ENCODE peak calls at places on chromosome 3, in four cellular contexts. Q is K562, O is WTC11, L is HepG2. K is an unnamed sample.

GRCh38 chr3:170542704-170543103 is 43.2 kb downstream of the SLC7A14 start:
- DNase-seq in Q (no peak), O (no peak), L (no peak), K (no peak)

GRCh38 chr3:25532763-25533162 is 104.7 kb downstream of the RARB start:
- DNase-seq in Q (peak; percentile 69), O (peak; percentile 60), L (peak; percentile 15), K (peak; percentile 18)

GRCh38 chr3:18902081-18902793 is 246.1 kb upstream of the KCNH8 start:
- DNase-seq in Q (no peak), O (no peak), L (no peak), K (no peak)

GRCh38 chr3:123768480-123769359 is 115.4 kb downstream of the MYLK start:
- DNase-seq in Q (no peak), O (no peak), L (no peak), K (no peak)

GRCh38 chr3:146218880-146219866 is 31.7 kb downstream of the PLSCR4 start:
- DNase-seq in Q (peak; percentile 14), O (no peak), L (peak; percentile 6), K (peak; percentile 18)

GRCh38 chr3:178456942-178457341 is 79.3 kb upstream of the KCNMB2 start:
- DNase-seq in Q (no peak), O (no peak), L (no peak), K (no peak)

GRCh38 chr3:21226086-21226485 is 524.9 kb downstream of the ZNF385D start:
- DNase-seq in Q (no peak), O (no peak), L (no peak), K (no peak)

GRCh38 chr3:26015752-26016151 is 225.9 kb downstream of the OXSM start:
- DNase-seq in Q (no peak), O (peak; percentile 33), L (no peak), K (peak; percentile 6)

GRCh38 chr3:61768284-61769012 is 207.1 kb downstream of the PTPRG start:
- DNase-seq in Q (no peak), O (no peak), L (no peak), K (no peak)

GRCh38 chr3:130516645-130517512 is at the start of gene COL6A6:
- DNase-seq in Q (no peak), O (peak; percentile 41), L (no peak), K (peak; percentile 36)

GRCh38 chr3:172582712-172583111 is 59.5 kb upstream of the TNFSF10 start:
- DNase-seq in Q (no peak), O (no peak), L (no peak), K (no peak)

GRCh38 chr3:126447456-126448106 is 28.1 kb downstream of the ZXDC start:
- DNase-seq in Q (no peak), O (no peak), L (no peak), K (no peak)

GRCh38 chr3:25429960-25430941 is 2.2 kb downstream of the RARB start:
- DNase-seq in Q (no peak), O (no peak), L (no peak), K (no peak)

GRCh38 chr3:126539558-126540250 is 15.7 kb downstream of the CHST13 start:
- DNase-seq in Q (no peak), O (peak; percentile 5), L (no peak), K (no peak)

DNA sequence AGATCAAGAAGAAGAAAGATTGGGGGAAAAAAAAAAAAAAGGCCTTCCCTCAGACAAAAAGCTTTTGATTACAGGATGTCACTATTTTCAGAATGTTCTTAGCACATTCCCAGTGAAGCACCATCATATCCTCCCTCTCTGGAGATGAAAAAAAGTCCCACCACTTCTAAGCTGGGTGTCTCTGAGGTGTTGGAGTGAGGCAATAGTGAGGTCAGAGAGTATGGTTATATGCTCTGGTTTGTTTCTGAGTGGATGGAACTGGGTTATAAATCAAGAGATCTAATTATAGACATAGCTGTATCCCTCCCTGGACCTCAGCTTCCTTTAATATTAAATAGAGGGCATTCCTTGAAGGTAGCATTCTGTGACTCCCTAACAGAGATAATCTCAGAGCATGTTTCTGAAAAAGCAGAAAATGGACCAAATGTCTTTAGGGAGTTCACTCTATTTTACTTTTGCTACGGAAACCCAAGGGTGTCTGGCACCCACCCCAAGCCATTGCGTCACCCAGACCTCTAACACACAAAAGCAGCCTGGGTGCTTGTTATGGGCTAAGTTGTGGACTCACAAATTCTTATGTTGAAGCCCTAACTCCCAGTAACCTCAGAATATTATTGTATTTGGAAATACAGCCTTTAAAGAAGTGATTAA is 81.7 kb downstream of the MB21D2 start:
- DNase-seq in Q (no peak), O (no peak), L (no peak), K (no peak)
- TF ChIP-seq ELF4 in Q (no peak), O (no peak), L (no peak), K (no peak)

GRCh38 chr3:13389378-13389777 is 30.7 kb downstream of the NUP210 start:
- DNase-seq in Q (no peak), O (no peak), L (no peak), K (no peak)

GRCh38 chr3:13394363-13394762 is 25.8 kb downstream of the NUP210 start:
- DNase-seq in Q (no peak), O (no peak), L (no peak), K (no peak)

GRCh38 chr3:13393427-13394360 is 26.4 kb downstream of the NUP210 start:
- DNase-seq in Q (no peak), O (no peak), L (peak; percentile 86), K (no peak)

GRCh38 chr3:13388816-13389215 is 31.3 kb downstream of the NUP210 start:
- DNase-seq in Q (no peak), O (no peak), L (no peak), K (no peak)

DNA sequence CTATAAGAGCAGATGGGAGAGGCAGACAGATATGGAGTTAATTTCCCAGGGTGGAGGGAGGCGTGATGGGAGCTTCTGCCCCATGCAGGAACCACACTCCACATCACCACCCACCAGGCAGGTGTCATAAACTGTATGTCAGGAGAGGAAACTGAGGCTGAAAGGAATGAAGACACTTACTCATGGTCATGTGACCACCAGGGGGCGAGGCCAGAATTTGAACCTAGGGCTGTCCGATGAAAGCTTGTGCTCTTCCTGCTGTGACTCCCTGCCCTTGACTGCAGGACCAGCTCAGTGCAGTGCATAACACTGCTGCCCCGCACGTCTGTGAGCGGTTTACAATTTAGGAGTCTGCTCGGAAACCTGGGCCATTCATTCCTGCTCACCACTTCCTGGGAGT is 28.8 kb downstream of the NUP210 start:
- DNase-seq in Q (peak; percentile 56), O (no peak), L (no peak), K (no peak)
- TF ChIP-seq SP1 in Q (no peak), O (no peak), L (no peak), K (no peak)

GRCh38 chr3:138767498-138768104 is 67.1 kb downstream of the PIK3CB start:
- DNase-seq in Q (no peak), O (no peak), L (no peak), K (no peak)
- TF ChIP-seq ELF4 in Q (no peak), O (no peak), L (no peak), K (no peak)

DNA sequence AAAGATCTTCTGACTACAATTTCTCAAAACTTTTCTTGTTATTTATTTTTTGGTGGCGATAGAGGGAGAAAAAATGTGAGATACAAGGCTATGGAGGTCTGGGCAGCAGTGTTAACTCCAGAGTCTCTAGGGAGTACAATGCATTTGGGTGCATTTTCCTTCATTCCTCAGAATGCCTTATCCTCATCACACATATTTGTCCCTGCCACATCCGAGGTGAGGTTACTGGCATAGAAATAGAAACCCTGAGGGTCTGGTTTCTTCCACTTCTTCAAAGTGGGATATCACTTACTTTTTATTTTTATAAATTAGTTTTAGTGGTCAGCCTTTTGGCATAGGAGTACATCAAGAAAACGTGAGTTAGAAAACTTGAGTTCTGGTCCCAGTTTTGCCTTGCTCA is 150.4 kb downstream of the TIGIT start:
- DNase-seq in Q (no peak), O (no peak), L (no peak), K (no peak)
- TF ChIP-seq SP1 in Q (no peak), O (no peak), L (no peak), K (no peak)